ENCODE peak calls at places on chromosome 18, in eight cellular contexts. M is HFFc6, B is glutamatergic neuron, P is GM13976, C is endothelial cell, K is mesothelial cell of epicardium, O is IMR-90, J is heart right ventricle. Q is an unnamed sample.

GRCh38 chr18:48679236-48679635 is 140.4 kb downstream of the CTIF start:
- DNase-seq in O (no peak), P (no peak), J (no peak), K (no peak), M (no peak), B (no peak), C (no peak), Q (no peak)

GRCh38 chr18:8890957-8891464 is 185.7 kb downstream of the MTCL1 start:
- DNase-seq in B (no peak), P (no peak), M (peak), J (no peak), C (no peak), O (peak), K (no peak), Q (no peak)

GRCh38 chr18:3923750-3924149 is 473.8 kb downstream of the TGIF1 start:
- DNase-seq in J (no peak), K (no peak), O (peak), M (peak), C (no peak), B (no peak), P (no peak), Q (no peak)

GRCh38 chr18:24797987-24798386 is 337.6 kb downstream of the HRH4 start:
- DNase-seq in J (no peak), O (no peak), K (no peak), P (no peak), M (no peak), C (no peak), B (no peak), Q (no peak)

GRCh38 chr18:37578886-37579513 is 13.4 kb upstream of the CELF4 start:
- DNase-seq in B (no peak), C (no peak), P (peak), M (peak), K (no peak), O (peak), J (no peak), Q (no peak)

GRCh38 chr18:76246579-76246978 is 248.5 kb downstream of the ZNF516 start:
- DNase-seq in K (no peak), M (no peak), P (no peak), J (no peak), C (no peak), B (no peak), O (no peak), Q (no peak)

GRCh38 chr18:3451989-3452749 is 2.2 kb downstream of the TGIF1 start:
- DNase-seq in J (peak), K (peak), P (no peak), B (peak), C (peak), M (peak), O (peak), Q (no peak)

GRCh38 chr18:28626757-28627156 is 449.8 kb upstream of the CDH2 start:
- DNase-seq in P (no peak), C (no peak), O (no peak), M (no peak), B (no peak), K (no peak), J (no peak), Q (no peak)

GRCh38 chr18:75125359-75126331 is 83.3 kb downstream of the PTGR3 start:
- DNase-seq in J (no peak), B (no peak), C (no peak), K (peak), O (no peak), M (no peak), P (no peak), Q (peak)

GRCh38 chr18:5542393-5543035 is 1.3 kb downstream of the EPB41L3 start:
- DNase-seq in C (peak), P (no peak), J (peak), K (peak), B (peak), O (peak), M (no peak), Q (no peak)

GRCh38 chr18:8300749-8301148 is 308.5 kb upstream of the RAB12 start:
- DNase-seq in M (peak), P (no peak), C (no peak), J (no peak), K (no peak), B (no peak), O (peak), Q (no peak)

GRCh38 chr18:47184419-47185050 is 8.4 kb upstream of the IER3IP1 start:
- DNase-seq in B (no peak), P (no peak), K (no peak), C (no peak), M (peak), J (no peak), O (peak), Q (no peak)

GRCh38 chr18:71020342-71021096 is 731.7 kb downstream of the SOCS6 start:
- DNase-seq in P (no peak), M (no peak), J (no peak), C (no peak), K (no peak), B (no peak), O (peak), Q (no peak)

GRCh38 chr18:72155327-72155726 is 388.8 kb downstream of the CBLN2 start:
- DNase-seq in B (no peak), K (no peak), M (no peak), O (no peak), P (no peak), J (no peak), C (no peak), Q (no peak)

GRCh38 chr18:71529708-71530303 is 1014.3 kb downstream of the CBLN2 start:
- DNase-seq in P (no peak), B (no peak), J (no peak), M (no peak), C (no peak), K (no peak), O (no peak), Q (no peak)

GRCh38 chr18:11849845-11850747 is 1.1 kb upstream of the CHMP1B start:
- DNase-seq in C (no peak), K (peak), O (peak), M (peak), B (peak), J (peak), P (no peak), Q (no peak)
- TF ChIP-seq CTCF in C (no peak), K (no peak), O (no peak), M (no peak), B (no peak), J (no peak), P (no peak), Q (no peak)

GRCh38 chr18:52348209-52348608 is 8.2 kb downstream of the DCC start:
- DNase-seq in C (no peak), K (no peak), O (no peak), M (no peak), J (no peak), P (no peak), B (peak), Q (no peak)
- TF ChIP-seq CTCF in C (peak), K (peak), O (no peak), M (peak), J (peak), P (no peak), B (peak), Q (peak)

GRCh38 chr18:58192519-58192918 is 148.5 kb downstream of the NEDD4L start:
- DNase-seq in K (no peak), J (no peak), O (no peak), B (no peak), M (no peak), P (no peak), C (no peak), Q (no peak)

GRCh38 chr18:58196164-58196563 is 152.1 kb downstream of the NEDD4L start:
- DNase-seq in M (no peak), J (no peak), K (no peak), C (no peak), P (no peak), O (no peak), B (no peak), Q (no peak)

GRCh38 chr18:58190842-58191530 is 147.0 kb downstream of the NEDD4L start:
- DNase-seq in M (no peak), O (peak), J (no peak), P (no peak), K (no peak), B (no peak), C (no peak), Q (no peak)

GRCh38 chr18:58195278-58195721 is 151.3 kb downstream of the NEDD4L start:
- DNase-seq in J (no peak), O (no peak), B (no peak), C (peak), P (peak), M (no peak), K (peak), Q (no peak)

GRCh38 chr18:58194028-58194427 is 150.0 kb downstream of the NEDD4L start:
- DNase-seq in O (no peak), K (no peak), M (no peak), B (peak), C (peak), P (no peak), J (no peak), Q (no peak)
- TF ChIP-seq CTCF in O (peak), K (no peak), M (peak), B (peak), C (peak), P (no peak), J (peak), Q (peak)

GRCh38 chr18:2303517-2304238 is 267.6 kb downstream of the METTL4 start:
- DNase-seq in P (no peak), K (no peak), B (no peak), O (no peak), J (no peak), C (no peak), M (peak), Q (no peak)

GRCh38 chr18:2302628-2303516 is 268.4 kb downstream of the METTL4 start:
- DNase-seq in C (no peak), O (no peak), B (no peak), J (no peak), P (no peak), K (no peak), M (peak), Q (no peak)

GRCh38 chr18:2304378-2305175 is 266.7 kb downstream of the METTL4 start:
- DNase-seq in B (no peak), J (no peak), P (no peak), O (peak), K (no peak), M (peak), C (no peak), Q (no peak)

GRCh38 chr18:2301316-2301715 is 270.0 kb downstream of the METTL4 start:
- DNase-seq in M (no peak), P (no peak), J (no peak), B (no peak), O (no peak), K (no peak), C (no peak), Q (no peak)

GRCh38 chr18:2302012-2302411 is 269.3 kb downstream of the METTL4 start:
- DNase-seq in C (no peak), J (no peak), K (no peak), M (no peak), O (no peak), B (no peak), P (no peak), Q (no peak)
- TF ChIP-seq CTCF in C (no peak), J (no peak), K (no peak), M (no peak), O (no peak), B (no peak), P (no peak), Q (no peak)